ENCODE peak calls at places on chromosomes 11 and 22, in six cellular contexts. M is colonic mucosa, H is A549, N is fibroblast of villous mesenchyme, A is HFF-Myc, K is IMR-90. F is an unnamed sample.
A peak's percentile ranks its signal among the peaks of the same experiment; 100 is the strongest.

GRCh38 chr11:65298655-65299179 is 15.9 kb upstream of the CDC42EP2 start:
- DNase-seq in M (no peak), H (no peak), N (peak; percentile 99), A (no peak), K (peak; percentile 81), F (no peak)

GRCh38 chr11:78292109-78292803 is 103.5 kb downstream of the USP35 start:
- DNase-seq in M (no peak), H (no peak), N (peak; percentile 21), A (no peak), K (no peak), F (no peak)

GRCh38 chr22:25881353-25881752 is 139.4 kb downstream of the MYO18B start:
- DNase-seq in M (no peak), H (no peak), N (no peak), A (no peak), K (no peak), F (no peak)

GRCh38 chr11:89125298-89125697 is 52.4 kb upstream of the TYR start:
- DNase-seq in M (no peak), H (no peak), N (no peak), A (no peak), K (no peak), F (no peak)

GRCh38 chr22:42340695-42341383 is 70.4 kb upstream of the TCF20 start:
- DNase-seq in M (no peak), H (no peak), N (no peak), A (no peak), K (no peak), F (no peak)

GRCh38 chr11:35683728-35684339 is 21.3 kb downstream of the TRIM44 start:
- DNase-seq in M (no peak), H (no peak), N (peak; percentile 21), A (no peak), K (peak; percentile 40), F (no peak)

GRCh38 chr22:45882881-45883810 is 93.8 kb downstream of the WNT7B start:
- DNase-seq in M (no peak), H (no peak), N (no peak), A (no peak), K (no peak), F (no peak)

GRCh38 chr11:111531156-111531555 is 9.4 kb upstream of the LAYN start:
- DNase-seq in M (no peak), H (no peak), N (no peak), A (no peak), K (peak; percentile 67), F (no peak)

GRCh38 chr11:15258433-15259350 is 144.0 kb downstream of the INSC start:
- DNase-seq in M (peak; percentile 22), H (peak; percentile 62), N (peak; percentile 33), A (no peak), K (peak; percentile 34), F (peak; percentile 18)

GRCh38 chr11:112734207-112734606 is 227.0 kb upstream of the NCAM1 start:
- DNase-seq in M (no peak), H (no peak), N (peak; percentile 14), A (no peak), K (peak; percentile 8), F (peak; percentile 13)

GRCh38 chr11:127023991-127024390 is 23.4 kb upstream of the KIRREL3 start:
- DNase-seq in M (no peak), H (peak; percentile 37), N (no peak), A (no peak), K (no peak), F (no peak)

GRCh38 chr11:10480760-10481159 is 25.7 kb downstream of the AMPD3 start:
- DNase-seq in M (no peak), H (no peak), N (no peak), A (no peak), K (no peak), F (no peak)

GRCh38 chr11:30107899-30108298 is 91.1 kb upstream of the KCNA4 start:
- DNase-seq in M (no peak), H (peak; percentile 35), N (peak; percentile 14), A (no peak), K (peak; percentile 62), F (peak; percentile 22)

DNA sequence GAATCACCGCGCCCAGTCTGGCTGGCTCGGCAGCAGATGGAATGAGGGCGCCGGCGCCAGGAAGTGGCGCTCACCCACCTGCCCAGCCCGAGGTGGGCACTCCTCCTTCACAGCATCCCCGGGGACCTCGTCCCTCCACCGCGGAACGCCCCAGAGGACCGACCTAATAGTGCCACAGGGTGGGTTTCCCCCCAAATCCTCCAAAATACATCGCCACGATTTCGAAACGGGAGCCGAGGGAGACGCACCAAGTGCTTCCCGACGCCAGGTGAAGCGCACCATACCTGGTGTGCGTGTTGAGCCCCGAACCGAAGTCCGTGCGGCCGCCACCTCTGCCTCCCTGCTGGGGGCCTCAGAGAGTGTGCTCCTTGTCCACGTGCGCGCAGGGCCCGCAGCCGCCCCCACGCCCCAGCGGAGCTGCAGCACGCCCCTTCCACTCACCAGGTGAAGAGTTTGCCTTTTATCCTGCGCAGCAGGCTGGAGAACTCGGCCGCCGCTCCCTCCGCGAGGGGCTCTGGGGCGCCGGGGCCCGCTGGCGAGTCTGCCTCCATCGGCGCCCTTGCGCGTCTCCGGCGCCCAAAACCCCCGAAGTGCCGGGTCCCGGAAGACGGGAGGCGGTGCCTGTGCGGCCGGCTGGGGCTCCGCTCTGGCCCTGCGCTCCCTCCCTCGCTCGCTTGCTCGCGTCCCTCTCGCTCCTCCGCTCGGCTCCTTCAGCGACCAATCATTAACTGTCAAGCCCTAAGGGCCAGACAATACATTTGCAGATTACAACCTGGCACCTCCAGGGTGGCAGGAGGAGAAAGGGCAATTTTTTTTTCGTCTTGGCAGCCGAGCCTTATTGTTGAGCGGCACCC is at the start of gene SLC35F2:
- DNase-seq in M (peak; percentile 84), H (peak; percentile 80), N (peak; percentile 39), A (no peak), K (peak; percentile 37), F (peak; percentile 22)
- TF ChIP-seq CTCF in M (no peak), H (peak; percentile 14), N (no peak), A (no peak), K (no peak), F (no peak)

DNA sequence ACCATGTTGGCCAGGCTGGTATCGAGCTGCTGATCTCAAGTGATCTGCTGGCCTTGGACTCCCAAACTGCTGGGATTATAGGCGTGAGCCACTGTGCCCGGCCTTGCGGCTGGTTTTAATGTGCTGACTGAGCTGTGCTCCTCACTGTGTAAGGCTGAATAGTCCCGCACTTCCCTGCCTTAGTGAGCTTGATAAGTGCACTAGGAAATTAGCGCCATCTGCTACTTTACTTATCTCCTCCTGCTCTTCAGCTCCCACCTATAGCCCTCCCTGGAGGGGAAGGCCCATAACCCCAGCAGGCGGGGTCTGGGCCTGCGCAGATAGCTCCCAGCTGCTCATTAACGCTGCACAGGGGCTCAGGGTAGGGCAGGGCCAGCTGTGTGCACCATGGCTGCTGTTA is 49.4 kb downstream of the CLMP start:
- DNase-seq in M (no peak), H (peak; percentile 37), N (peak; percentile 59), A (no peak), K (no peak), F (no peak)
- H3K4me3 ChIP-seq in M (no peak overlapping the region), H (peak overlapping the region; percentile 32), N (no peak overlapping the region), A (no peak overlapping the region), K (no peak overlapping the region), F (no peak overlapping the region)

GRCh38 chr11:69644962-69645675 is 4.2 kb downstream of the CCND1 start:
- DNase-seq in M (no peak), H (no peak), N (no peak), A (no peak), K (no peak), F (no peak)

GRCh38 chr11:69645801-69646492 is 5.0 kb downstream of the CCND1 start:
- DNase-seq in M (no peak), H (no peak), N (no peak), A (no peak), K (no peak), F (no peak)

GRCh38 chr11:69643646-69644045 is 2.7 kb downstream of the CCND1 start:
- DNase-seq in M (no peak), H (no peak), N (no peak), A (no peak), K (no peak), F (no peak)

GRCh38 chr11:69642913-69643632 is 2.1 kb downstream of the CCND1 start:
- DNase-seq in M (peak; percentile 79), H (peak; percentile 80), N (peak; percentile 81), A (no peak), K (peak; percentile 74), F (peak; percentile 60)

DNA sequence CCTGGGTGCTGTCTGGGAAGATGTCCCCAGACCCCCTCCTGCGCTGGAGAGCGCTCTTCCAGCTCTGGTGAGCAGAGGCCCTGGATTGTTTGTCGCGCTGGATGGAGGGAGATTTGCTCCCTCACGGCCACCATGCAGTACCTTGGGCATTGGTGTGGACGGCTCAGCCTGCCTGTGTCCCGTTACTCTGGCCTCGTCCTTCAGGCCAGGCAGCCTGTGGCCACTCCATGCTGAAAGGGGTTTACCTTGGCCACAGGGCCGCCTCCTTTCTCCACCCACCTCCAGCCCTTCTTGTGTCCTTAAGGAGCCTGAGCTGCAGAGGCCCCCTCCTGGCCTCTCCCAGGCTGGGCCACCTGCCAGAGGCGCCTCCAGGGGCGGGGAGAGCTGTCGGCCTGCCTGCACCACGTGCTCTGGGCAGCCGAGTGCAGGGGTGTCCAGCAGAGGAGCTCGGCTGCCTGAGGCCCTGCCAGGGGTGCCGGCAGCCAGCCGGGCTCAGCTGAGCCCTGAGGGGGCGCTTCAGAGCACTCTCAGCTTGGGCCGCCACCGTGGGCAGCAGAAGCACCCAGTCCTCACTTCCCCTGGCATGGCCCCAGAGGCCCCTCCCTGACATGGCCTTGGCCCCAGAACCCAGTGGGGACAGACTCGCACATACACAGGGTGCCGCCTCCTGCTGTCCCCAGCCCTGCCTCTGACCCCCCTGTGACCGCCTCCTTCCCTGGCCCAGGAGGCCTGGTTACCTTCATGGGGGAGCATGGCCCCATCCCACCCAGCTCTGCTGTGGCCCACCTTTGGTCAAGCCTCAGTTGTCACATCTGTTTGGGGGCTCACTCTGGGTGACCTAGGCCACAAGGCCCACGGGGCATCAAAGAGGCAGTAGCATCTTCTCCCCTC is 3.4 kb downstream of the CCND1 start:
- DNase-seq in M (peak; percentile 76), H (peak; percentile 79), N (peak; percentile 94), A (no peak), K (peak; percentile 92), F (peak; percentile 37)
- TF ChIP-seq CTCF in M (no peak), H (peak; percentile 27), N (peak; percentile 34), A (no peak), K (peak; percentile 56), F (peak; percentile 42)

DNA sequence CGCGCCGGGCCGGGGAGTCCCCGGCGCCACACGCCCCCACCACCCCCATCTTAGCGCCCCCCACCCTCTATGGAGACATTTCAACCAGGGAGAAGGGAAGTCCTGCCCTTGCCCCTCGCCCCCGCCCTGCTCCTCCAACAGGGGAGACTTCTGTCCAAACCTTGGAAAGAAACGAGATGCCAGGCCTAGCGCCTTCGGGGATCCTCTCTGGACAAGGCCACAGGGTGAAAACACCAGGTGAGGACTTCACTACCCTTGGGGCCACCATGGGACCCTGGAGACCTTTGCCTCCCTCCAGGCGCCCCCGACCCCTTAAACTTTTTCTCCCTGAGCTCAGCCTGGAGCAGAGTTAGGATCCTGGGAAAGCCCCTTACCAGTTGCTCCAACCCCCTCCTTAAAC is 11.6 kb upstream of the NPAS4 start:
- DNase-seq in M (no peak), H (no peak), N (no peak), A (no peak), K (no peak), F (no peak)
- H3K4me3 ChIP-seq in M (no peak overlapping the region), H (peak overlapping the region; percentile 47), N (no peak overlapping the region), A (no peak overlapping the region), K (no peak overlapping the region), F (no peak overlapping the region)

GRCh38 chr11:117878939-117879475 is 2.5 kb upstream of the FXYD6 start:
- DNase-seq in M (no peak), H (no peak), N (no peak), A (no peak), K (no peak), F (no peak)
- TF ChIP-seq CTCF in M (no peak), H (no peak), N (no peak), A (no peak), K (no peak), F (no peak)

GRCh38 chr11:1824221-1825038 is 10.4 kb upstream of the SYT8 start:
- DNase-seq in M (no peak), H (no peak), N (no peak), A (no peak), K (no peak), F (no peak)
- H3K4me3 ChIP-seq in M (no peak overlapping the region), H (no peak overlapping the region), N (no peak overlapping the region), A (no peak overlapping the region), K (no peak overlapping the region), F (no peak overlapping the region)

F was measured in astrocyte of the cerebellum.